ENCODE peak calls at places on chromosomes 12 and 14, in six cellular contexts. Y, O, H, K, C and I are unnamed samples.

GRCh38 chr12:109949089-109949488 is 47.1 kb downstream of the GIT2 start:
- DNase-seq in H (peak; percentile 80), K (no peak), O (no peak), Y (peak; percentile 84), C (peak; percentile 52), I (no peak)

GRCh38 chr14:45247427-45247826 is 5.6 kb downstream of the MIS18BP1 start:
- DNase-seq in C (no peak), O (no peak), K (no peak), Y (no peak), H (no peak), I (no peak)

GRCh38 chr12:115439008-115439601 is 755.1 kb upstream of the TBX3 start:
- DNase-seq in H (no peak), K (no peak), Y (no peak), O (no peak), C (no peak), I (no peak)

GRCh38 chr14:68955164-68955921 is 23.8 kb downstream of the ACTN1 start:
- DNase-seq in C (peak; percentile 72), Y (peak; percentile 34), H (no peak), K (peak; percentile 52), O (no peak), I (no peak)

GRCh38 chr14:61710853-61711817 is 15.8 kb downstream of the HIF1A start:
- DNase-seq in O (peak; percentile 66), H (no peak), Y (no peak), C (peak; percentile 39), K (no peak), I (no peak)

GRCh38 chr12:49527361-49528130 is 11.3 kb upstream of the KCNH3 start:
- DNase-seq in C (no peak), K (peak; percentile 81), H (no peak), O (no peak), Y (no peak), I (no peak)

GRCh38 chr12:122040579-122041386 is 19.1 kb downstream of the BCL7A start:
- DNase-seq in C (no peak), O (no peak), K (peak; percentile 93), Y (no peak), H (no peak), I (no peak)

GRCh38 chr14:40393143-40393542 is 960.9 kb upstream of the FBXO33 start:
- DNase-seq in Y (no peak), H (no peak), C (no peak), O (no peak), K (no peak), I (no peak)

GRCh38 chr14:94550041-94550440 is 11.2 kb upstream of the SERPINA4 start:
- DNase-seq in C (no peak), Y (no peak), O (no peak), H (no peak), K (no peak), I (peak; percentile 42)

GRCh38 chr12:120836119-120836684 is 68.0 kb downstream of the SPPL3 start:
- DNase-seq in C (no peak), Y (no peak), K (no peak), H (no peak), O (no peak), I (no peak)

GRCh38 chr14:70909788-70910614 is 2.7 kb downstream of the PCNX1 start:
- DNase-seq in C (peak; percentile 54), K (no peak), H (peak; percentile 37), Y (no peak), O (peak; percentile 46), I (peak; percentile 65)
- H3K4me1 ChIP-seq in C (peaks cover 39% of the 10 kb centered on the region), K (peaks cover 18% of the 10 kb centered on the region), H (peaks cover 7% of the 10 kb centered on the region), Y (peaks cover 54% of the 10 kb centered on the region), O (peaks cover 29% of the 10 kb centered on the region), I (peaks cover 42% of the 10 kb centered on the region)

GRCh38 chr14:93113678-93114067 is 2.1 kb downstream of the ITPK1 start:
- DNase-seq in K (no peak), Y (no peak), H (no peak), O (no peak), C (no peak), I (peak; percentile 39)
- H3K4me3 ChIP-seq in K (peak overlapping the region; percentile 68), Y (peak overlapping the region; percentile 86), H (no peak overlapping the region), O (no peak overlapping the region), C (peak overlapping the region; percentile 84), I (peak overlapping the region; percentile 100)

GRCh38 chr14:81677736-81678135 is 144.1 kb upstream of the SEL1L start:
- DNase-seq in K (no peak), O (no peak), H (no peak), C (no peak), Y (no peak), I (no peak)

GRCh38 chr14:81676395-81676794 is 142.7 kb upstream of the SEL1L start:
- DNase-seq in Y (no peak), K (no peak), O (no peak), C (no peak), H (no peak), I (no peak)

GRCh38 chr14:81679226-81679625 is 145.6 kb upstream of the SEL1L start:
- DNase-seq in C (no peak), K (no peak), Y (no peak), O (no peak), H (no peak), I (no peak)

GRCh38 chr14:81673930-81674329 is 140.3 kb upstream of the SEL1L start:
- DNase-seq in H (no peak), Y (no peak), K (no peak), C (no peak), O (no peak), I (no peak)

GRCh38 chr14:81676879-81677278 is 143.2 kb upstream of the SEL1L start:
- DNase-seq in K (no peak), C (no peak), O (no peak), Y (no peak), H (no peak), I (no peak)
- H3K9ac ChIP-seq in K (no peak overlapping the region), C (no peak overlapping the region), O (no peak overlapping the region), Y (no peak overlapping the region), H (no peak overlapping the region), I (no peak overlapping the region)

GRCh38 chr14:73743431-73743931 is 29.3 kb upstream of the PNMA1 start:
- DNase-seq in C (no peak), Y (no peak), H (no peak), O (no peak), K (peak; percentile 83), I (no peak)
- H3K4me1 ChIP-seq in C (peaks cover 53% of the 10 kb centered on the region), Y (peaks cover 79% of the 10 kb centered on the region), H (peaks cover 61% of the 10 kb centered on the region), O (peaks cover 60% of the 10 kb centered on the region), K (peaks cover 89% of the 10 kb centered on the region), I (peaks cover 40% of the 10 kb centered on the region)

GRCh38 chr12:43896496-43896895 is 60.6 kb downstream of the TMEM117 start:
- DNase-seq in Y (peak; percentile 57), C (no peak), O (no peak), H (peak; percentile 17), K (no peak), I (no peak)
- H3K4me3 ChIP-seq in Y (no peak overlapping the region), C (no peak overlapping the region), O (no peak overlapping the region), H (no peak overlapping the region), K (no peak overlapping the region), I (no peak overlapping the region)